ENCODE peak calls at places on chromosome 13, in seven cellular contexts. L is IMR-90, G is H1, Z is SK-N-SH, J is HepG2, B is K562, E is GM12878. C is an unnamed sample.

GRCh38 chr13:27054760-27055159 is 116.9 kb downstream of the USP12 start:
- DNase-seq in L (no peak), E (no peak), J (no peak), B (no peak), Z (no peak), G (no peak), C (no peak)

GRCh38 chr13:33487575-33488243 is 202.2 kb upstream of the STARD13 start:
- DNase-seq in J (peak), G (no peak), B (peak), E (peak), Z (no peak), L (peak), C (no peak)

GRCh38 chr13:23632741-23633140 is 62.5 kb downstream of the TNFRSF19 start:
- DNase-seq in Z (no peak), J (no peak), E (no peak), G (no peak), L (no peak), B (no peak), C (no peak)

GRCh38 chr13:89361909-89362308 is 1690.7 kb downstream of the SLITRK5 start:
- DNase-seq in L (peak), B (no peak), E (no peak), Z (no peak), J (no peak), G (no peak), C (no peak)

GRCh38 chr13:71055644-71056043 is 811.4 kb downstream of the DACH1 start:
- DNase-seq in G (no peak), E (no peak), L (no peak), B (no peak), J (no peak), Z (no peak), C (no peak)

GRCh38 chr13:114001331-114002008 is 27.6 kb upstream of the C13orf46 start:
- DNase-seq in Z (no peak), G (no peak), J (no peak), L (no peak), E (no peak), B (no peak), C (no peak)

GRCh38 chr13:109425821-109426689 is 360.3 kb downstream of the IRS2 start:
- DNase-seq in L (no peak), G (no peak), E (no peak), B (no peak), Z (no peak), J (no peak), C (no peak)

GRCh38 chr13:60152114-60152513 is 11.6 kb downstream of the DIAPH3 start:
- DNase-seq in B (no peak), L (peak), G (no peak), J (no peak), E (no peak), Z (no peak), C (no peak)

GRCh38 chr13:112526146-112526853 is 61.7 kb downstream of the TUBGCP3 start:
- DNase-seq in J (no peak), B (no peak), G (no peak), Z (no peak), E (no peak), L (no peak), C (no peak)

GRCh38 chr13:33275916-33276315 is 9.6 kb downstream of the STARD13 start:
- DNase-seq in J (no peak), Z (no peak), E (no peak), B (no peak), L (peak), G (no peak), C (no peak)

GRCh38 chr13:43268632-43269031 is 245.2 kb downstream of the DNAJC15 start:
- DNase-seq in J (no peak), G (no peak), L (no peak), B (no peak), Z (no peak), E (no peak), C (no peak)

GRCh38 chr13:27182844-27183497 is 11.4 kb upstream of the USP12 start:
- DNase-seq in L (peak), E (no peak), J (peak), B (peak), Z (no peak), G (no peak), C (peak)

GRCh38 chr13:39100996-39101751 is 62.9 kb downstream of the NHLRC3 start:
- DNase-seq in E (no peak), Z (no peak), G (no peak), B (no peak), L (no peak), J (no peak), C (no peak)

GRCh38 chr13:97188207-97188606 is 33.9 kb upstream of the MBNL2 start:
- DNase-seq in G (no peak), Z (no peak), J (no peak), L (no peak), B (no peak), E (no peak), C (no peak)

GRCh38 chr13:66618702-66619101 is 611.4 kb downstream of the PCDH9 start:
- DNase-seq in G (no peak), L (peak), E (no peak), J (peak), B (no peak), Z (peak), C (peak)

GRCh38 chr13:109779074-109779473 is 7.3 kb downstream of the IRS2 start:
- DNase-seq in G (no peak), E (no peak), Z (peak), B (no peak), J (no peak), L (no peak), C (no peak)

GRCh38 chr13:113923376-113924063 is 50.4 kb downstream of the C13orf46 start:
- DNase-seq in B (no peak), E (no peak), G (no peak), Z (no peak), J (no peak), L (no peak), C (no peak)

GRCh38 chr13:25574437-25575426 is 203.0 kb downstream of the ATP8A2 start:
- DNase-seq in E (peak), G (peak), Z (peak), L (peak), J (peak), B (peak), C (peak)

GRCh38 chr13:28467886-28468519 is 26.9 kb downstream of the FLT1 start:
- DNase-seq in J (no peak), G (no peak), E (peak), Z (no peak), L (no peak), B (no peak), C (no peak)

GRCh38 chr13:71856548-71856947 is 10.5 kb downstream of the DACH1 start:
- DNase-seq in J (no peak), E (no peak), G (no peak), B (no peak), L (no peak), Z (no peak), C (no peak)

GRCh38 chr13:51666316-51666715 is 82.1 kb downstream of the WDFY2 start:
- DNase-seq in G (no peak), E (no peak), B (no peak), L (no peak), J (no peak), Z (no peak), C (no peak)

GRCh38 chr13:86862137-86862536 is 809.0 kb upstream of the SLITRK5 start:
- DNase-seq in L (no peak), Z (no peak), J (no peak), G (no peak), E (no peak), B (no peak), C (no peak)

GRCh38 chr13:103539265-103539664 is 473.0 kb upstream of the SLC10A2 start:
- DNase-seq in G (no peak), L (no peak), J (no peak), B (no peak), E (no peak), Z (peak), C (no peak)

GRCh38 chr13:91351123-91351522 is 3.6 kb downstream of the MIR17HG start:
- DNase-seq in L (no peak), Z (no peak), J (no peak), E (no peak), B (no peak), G (no peak), C (no peak)

GRCh38 chr13:111210488-111210887 is 95.4 kb downstream of the ARHGEF7 start:
- DNase-seq in J (no peak), E (no peak), G (no peak), Z (no peak), L (peak), B (no peak), C (no peak)

GRCh38 chr13:36345438-36346221 is 564 bp downstream of the SPART start:
- DNase-seq in Z (no peak), G (peak), L (peak), B (peak), J (peak), E (no peak), C (peak)

GRCh38 chr13:74052402-74052928 is 81.7 kb downstream of the KLF12 start:
- DNase-seq in L (no peak), J (peak), Z (no peak), E (no peak), B (no peak), G (no peak), C (no peak)

GRCh38 chr13:74406439-74406838 is 272.2 kb upstream of the KLF12 start:
- DNase-seq in L (no peak), B (no peak), G (no peak), J (no peak), Z (no peak), E (no peak), C (no peak)

GRCh38 chr13:37357548-37357947 is 241.0 kb downstream of the POSTN start:
- DNase-seq in G (no peak), B (no peak), L (peak), E (no peak), Z (no peak), J (no peak), C (no peak)

GRCh38 chr13:110912651-110913051 is 2.2 kb downstream of the ANKRD10 start:
- DNase-seq in J (peak), E (no peak), B (peak), Z (no peak), G (no peak), L (peak), C (peak)

GRCh38 chr13:90154311-90154960 is 1193.1 kb upstream of the MIR17HG start:
- DNase-seq in Z (no peak), E (no peak), B (no peak), J (no peak), G (no peak), L (no peak), C (no peak)

GRCh38 chr13:80399340-80400163 is 58.6 kb upstream of the SPRY2 start:
- DNase-seq in E (peak), G (no peak), B (no peak), L (no peak), J (no peak), Z (no peak), C (no peak)

GRCh38 chr13:93151277-93151676 is 75.3 kb upstream of the GPC6 start:
- DNase-seq in G (no peak), J (no peak), Z (no peak), L (peak), B (no peak), E (no peak), C (no peak)

GRCh38 chr13:54913668-54914067 is 1885.1 kb downstream of the OLFM4 start:
- DNase-seq in L (no peak), B (no peak), J (no peak), Z (no peak), G (no peak), E (no peak), C (no peak)

GRCh38 chr13:113122571-113123225 is at the start of gene F10:
- DNase-seq in G (peak), Z (peak), J (peak), B (peak), L (peak), E (no peak), C (peak)

GRCh38 chr13:109148243-109148642 is 518.8 kb downstream of the MYO16 start:
- DNase-seq in B (no peak), J (no peak), Z (no peak), L (peak), G (no peak), E (no peak), C (no peak)

GRCh38 chr13:94389544-94390351 is 89.7 kb downstream of the DCT start:
- DNase-seq in B (peak), Z (no peak), J (no peak), G (no peak), E (no peak), L (no peak), C (no peak)
- TF ChIP-seq RFX5 in B (no peak), Z (no peak), J (no peak), G (no peak), E (no peak), L (no peak), C (no peak)

DNA sequence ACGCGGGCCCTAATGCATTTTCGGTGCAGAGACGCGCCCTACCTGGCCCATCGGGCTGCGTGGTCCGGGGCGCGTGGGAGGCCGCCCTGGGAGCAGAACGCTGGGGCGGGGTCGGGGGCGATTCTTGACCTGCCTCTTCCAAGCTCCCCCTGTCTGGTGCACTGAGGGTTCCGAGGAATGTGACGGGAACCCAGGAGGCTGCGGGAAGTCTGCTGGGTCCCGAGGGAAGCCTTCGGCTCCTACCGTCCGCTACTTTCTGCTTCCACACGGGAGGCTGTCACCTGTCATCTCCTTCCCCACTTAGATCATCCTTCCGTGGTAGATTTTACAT is 768 bp upstream of the SPRYD7 start:
- DNase-seq in B (no peak), E (no peak), G (no peak), J (no peak), Z (no peak), L (no peak), C (no peak)
- TF ChIP-seq RFX5 in B (no peak), E (no peak), G (no peak), J (no peak), Z (no peak), L (no peak), C (no peak)

GRCh38 chr13:98927954-98928927 is 49.6 kb downstream of the DOCK9 start:
- DNase-seq in G (no peak), E (no peak), L (peak), B (peak), J (peak), Z (peak), C (no peak)

GRCh38 chr13:98925949-98926348 is 51.9 kb downstream of the DOCK9 start:
- DNase-seq in E (no peak), B (no peak), J (no peak), Z (no peak), G (no peak), L (no peak), C (no peak)

GRCh38 chr13:98934243-98934642 is 43.6 kb downstream of the DOCK9 start:
- DNase-seq in G (no peak), E (no peak), J (no peak), B (no peak), Z (no peak), L (no peak), C (no peak)

DNA sequence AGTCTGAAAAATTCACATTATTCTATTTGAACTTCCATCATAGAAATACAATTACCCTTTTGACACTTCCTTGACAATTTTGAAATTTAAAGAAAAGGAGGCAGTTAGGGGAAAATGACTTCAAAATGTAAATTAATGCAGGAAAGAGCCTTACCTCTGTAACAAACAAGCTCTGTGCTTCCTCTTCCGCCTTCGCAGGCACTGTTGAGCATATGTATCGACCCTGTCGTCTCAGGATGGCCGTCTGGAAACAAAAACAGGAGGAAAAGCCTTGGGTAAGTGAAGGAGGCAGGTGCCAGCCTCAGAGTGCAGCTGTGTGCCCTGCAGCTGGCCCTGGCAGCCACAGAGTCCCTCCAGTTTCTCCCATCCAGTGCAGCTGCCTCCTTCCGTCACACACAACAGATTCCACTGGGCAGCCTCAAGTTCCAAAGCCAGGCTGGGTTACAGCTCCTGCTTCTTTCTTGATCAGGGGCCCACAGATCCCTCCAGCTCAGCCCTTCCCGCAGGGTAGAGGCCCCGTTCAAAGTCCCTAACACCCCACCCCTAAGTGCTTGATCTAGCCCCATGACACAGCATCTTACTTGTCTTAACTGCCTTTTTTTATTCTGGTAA is 47.7 kb downstream of the DOCK9 start:
- DNase-seq in E (no peak), J (no peak), G (no peak), Z (no peak), L (no peak), B (no peak), C (no peak)
- TF ChIP-seq RFX5 in E (no peak), J (no peak), G (no peak), Z (no peak), L (no peak), B (no peak), C (no peak)

DNA sequence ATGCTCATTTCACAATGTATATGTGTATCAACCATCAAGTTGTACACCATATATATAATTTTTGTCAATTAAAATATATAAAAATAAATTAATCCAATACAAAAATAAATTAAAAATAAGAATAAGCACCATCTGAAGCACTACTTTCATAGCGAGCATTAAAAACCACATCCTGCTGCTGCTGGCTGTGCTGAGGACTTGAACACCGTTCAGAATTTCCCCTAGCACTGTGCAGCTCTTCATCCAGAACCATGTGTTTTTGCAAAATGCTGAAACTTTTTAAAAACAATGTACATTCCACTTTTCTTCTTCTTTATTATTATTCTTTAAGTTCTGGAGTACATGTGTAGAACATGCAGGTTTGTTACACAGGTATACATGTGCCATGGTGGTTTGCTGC is 40.0 kb upstream of the FOXO1 start:
- DNase-seq in E (no peak), L (no peak), G (no peak), J (no peak), B (no peak), Z (no peak), C (no peak)
- TF ChIP-seq RFX5 in E (no peak), L (no peak), G (no peak), J (no peak), B (no peak), Z (no peak), C (no peak)

DNA sequence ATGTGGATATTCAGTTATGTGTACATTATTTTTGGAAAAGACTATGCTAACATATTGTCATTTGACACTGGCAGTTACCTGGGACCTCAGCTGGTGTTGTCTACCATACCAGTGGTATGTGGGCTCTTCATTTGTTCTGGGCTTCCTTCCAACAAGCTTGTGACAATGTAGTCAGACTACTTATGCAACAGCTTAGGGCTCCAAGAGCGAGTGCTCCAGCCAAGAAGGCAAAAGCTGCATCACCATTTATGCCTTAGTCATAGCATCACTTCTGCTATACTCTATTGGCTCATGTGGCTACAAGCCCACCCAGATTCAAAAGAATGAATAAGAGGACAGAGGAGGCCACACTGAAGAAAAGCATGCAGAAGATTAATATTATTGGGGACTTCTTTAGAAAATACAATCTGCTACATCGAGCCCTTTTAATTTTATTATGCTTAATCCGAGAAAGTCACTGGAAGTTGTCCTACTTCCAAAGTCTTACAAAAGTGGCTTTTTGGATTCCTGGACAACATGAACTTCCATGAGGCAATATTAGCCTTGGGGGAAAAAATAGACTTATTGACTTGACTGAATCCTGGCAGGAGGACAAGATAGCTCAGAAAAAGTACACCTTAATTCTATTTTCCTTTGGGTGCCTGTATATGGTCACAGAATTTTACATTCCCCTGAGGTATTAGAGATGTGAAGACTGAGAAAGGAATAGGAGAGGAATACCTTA is 529.4 kb upstream of the HTR2A start:
- DNase-seq in Z (no peak), B (no peak), E (no peak), J (no peak), L (peak), G (no peak), C (no peak)
- TF ChIP-seq RFX5 in Z (no peak), B (no peak), E (no peak), J (no peak), L (no peak), G (no peak), C (no peak)

GRCh38 chr13:31051999-31052398 is 109.7 kb downstream of the HSPH1 start:
- DNase-seq in J (no peak), B (no peak), G (no peak), Z (no peak), E (no peak), L (peak), C (peak)
- TF ChIP-seq RFX5 in J (no peak), B (no peak), G (no peak), Z (no peak), E (no peak), L (no peak), C (no peak)

GRCh38 chr13:105908581-105908980 is 626.9 kb downstream of the EFNB2 start:
- DNase-seq in G (no peak), Z (no peak), L (no peak), J (no peak), E (no peak), B (no peak), C (no peak)
- TF ChIP-seq RFX5 in G (no peak), Z (no peak), L (no peak), J (no peak), E (no peak), B (no peak), C (no peak)

GRCh38 chr13:95480131-95480545 is 72.4 kb upstream of the CLDN10 start:
- DNase-seq in B (no peak), G (no peak), J (no peak), E (peak), Z (no peak), L (no peak), C (no peak)

GRCh38 chr13:95484052-95484451 is 68.5 kb upstream of the CLDN10 start:
- DNase-seq in J (no peak), E (no peak), Z (no peak), B (no peak), L (no peak), G (no peak), C (no peak)

GRCh38 chr13:95481051-95481775 is 71.3 kb upstream of the CLDN10 start:
- DNase-seq in E (no peak), G (no peak), J (no peak), Z (no peak), B (no peak), L (peak), C (no peak)

GRCh38 chr13:95477187-95477586 is 75.3 kb upstream of the CLDN10 start:
- DNase-seq in B (peak), J (no peak), L (no peak), G (no peak), E (no peak), Z (no peak), C (no peak)

GRCh38 chr13:95479706-95480105 is 72.8 kb upstream of the CLDN10 start:
- DNase-seq in E (peak), Z (no peak), B (no peak), G (no peak), J (no peak), L (no peak), C (no peak)
- TF ChIP-seq RFX5 in E (no peak), Z (no peak), B (no peak), G (no peak), J (no peak), L (no peak), C (no peak)